ENCODE peak calls at places on chromosomes 7 and 10, in eight cellular contexts. M is spleen, F is Peyer's patch, W is tibial nerve, L is HCT116, O is heart left ventricle, Z is IMR-90, E is A549. R is an unnamed sample.
A peak's percentile ranks its signal among the peaks of the same experiment; 100 is the strongest.

GRCh38 chr10:24961582-24961981 is 9.2 kb upstream of the PRTFDC1 start:
- DNase-seq in M (no peak), F (no peak), W (no peak), L (no peak), O (no peak), Z (no peak), E (no peak), R (no peak)

GRCh38 chr7:50641442-50642405 is 76.5 kb upstream of the DDC start:
- DNase-seq in M (no peak), F (no peak), W (no peak), L (no peak), O (peak; percentile 72), Z (no peak), E (no peak), R (peak; percentile 83)

GRCh38 chr10:116170815-116171250 is 102.2 kb downstream of the GFRA1 start:
- DNase-seq in M (no peak), F (no peak), W (no peak), L (no peak), O (no peak), Z (peak; percentile 26), E (no peak), R (no peak)

GRCh38 chr7:44431091-44431608 is 59.3 kb downstream of the NUDCD3 start:
- DNase-seq in M (no peak), F (no peak), W (no peak), L (no peak), O (peak; percentile 34), Z (peak; percentile 28), E (peak; percentile 27), R (peak; percentile 35)

GRCh38 chr10:97312897-97313296 is 6.2 kb upstream of the FRAT1 start:
- DNase-seq in M (no peak), F (no peak), W (no peak), L (no peak), O (no peak), Z (no peak), E (no peak), R (no peak)

GRCh38 chr7:128103498-128104108 is 72.4 kb upstream of the LRRC4 start:
- DNase-seq in M (peak; percentile 93), F (peak; percentile 65), W (peak; percentile 32), L (no peak), O (peak; percentile 65), Z (no peak), E (no peak), R (peak; percentile 49)

GRCh38 chr7:94195201-94195600 is 191.0 kb upstream of the BET1 start:
- DNase-seq in M (no peak), F (no peak), W (no peak), L (no peak), O (no peak), Z (no peak), E (no peak), R (no peak)

GRCh38 chr10:50624866-50625491 is 1.2 kb upstream of the SGMS1 start:
- DNase-seq in M (no peak), F (peak; percentile 78), W (peak; percentile 48), L (peak; percentile 41), O (peak; percentile 89), Z (peak; percentile 64), E (peak; percentile 86), R (peak; percentile 71)

GRCh38 chr7:151884276-151885201 is 7.6 kb upstream of the PRKAG2 start:
- DNase-seq in M (no peak), F (no peak), W (no peak), L (no peak), O (no peak), Z (no peak), E (no peak), R (no peak)

GRCh38 chr7:71272509-71273214 is 140.7 kb downstream of the GALNT17 start:
- DNase-seq in M (no peak), F (no peak), W (no peak), L (no peak), O (peak; percentile 43), Z (no peak), E (no peak), R (no peak)

GRCh38 chr10:14019983-14020668 is 310.6 kb downstream of the FRMD4A start:
- DNase-seq in M (no peak), F (no peak), W (no peak), L (no peak), O (no peak), Z (no peak), E (no peak), R (no peak)

GRCh38 chr10:16779375-16779774 is 37.8 kb downstream of the RSU1 start:
- DNase-seq in M (no peak), F (no peak), W (no peak), L (no peak), O (no peak), Z (no peak), E (no peak), R (no peak)

GRCh38 chr7:45219801-45220200 is 62.2 kb downstream of the RAMP3 start:
- DNase-seq in M (peak; percentile 62), F (no peak), W (no peak), L (no peak), O (no peak), Z (no peak), E (no peak), R (no peak)

GRCh38 chr7:42606217-42606905 is 305.5 kb downstream of the C7orf25 start:
- DNase-seq in M (no peak), F (no peak), W (no peak), L (no peak), O (no peak), Z (no peak), E (no peak), R (no peak)

DNA sequence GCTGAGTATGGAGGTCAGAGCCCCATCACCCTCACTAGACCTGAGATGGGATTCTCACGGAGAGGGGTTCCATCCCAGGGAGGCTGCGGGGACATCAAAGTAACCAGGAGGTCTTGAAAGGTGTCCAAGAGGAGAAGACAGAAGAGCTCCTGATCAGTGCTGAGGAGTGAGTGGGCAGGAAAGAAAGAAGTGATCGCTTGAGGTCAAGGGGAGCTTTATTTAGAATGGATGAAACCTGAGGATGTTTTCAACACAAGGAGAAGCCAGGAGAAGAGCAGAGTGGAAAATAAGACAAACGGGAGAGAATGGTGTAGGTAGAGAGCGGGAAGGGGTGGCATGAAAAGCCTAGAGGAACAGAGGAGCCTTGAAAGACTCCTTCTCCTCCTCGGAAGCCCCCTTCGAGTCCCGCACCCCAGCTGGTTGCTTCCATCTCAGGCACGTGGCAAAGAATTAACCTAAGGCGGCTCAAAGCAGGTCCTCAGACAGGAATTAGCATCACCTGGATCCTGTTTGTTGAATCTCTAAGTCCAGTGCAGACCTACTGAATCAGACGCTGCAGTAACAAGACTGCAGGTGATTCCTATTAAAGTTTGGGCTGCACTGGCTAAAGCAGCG is 5.8 kb downstream of the SVIL start:
- DNase-seq in M (no peak), F (no peak), W (no peak), L (no peak), O (no peak), Z (no peak), E (no peak), R (no peak)
- H3K4me3 ChIP-seq in M (no peak overlapping the region), F (no peak overlapping the region), W (no peak overlapping the region), L (no peak overlapping the region), O (no peak overlapping the region), Z (no peak overlapping the region), E (no peak overlapping the region), R (no peak overlapping the region)

GRCh38 chr10:124999433-125000365 is 57.8 kb downstream of the ZRANB1 start:
- DNase-seq in M (peak; percentile 60), F (peak; percentile 15), W (no peak), L (no peak), O (peak; percentile 74), Z (peak; percentile 92), E (no peak), R (peak; percentile 55)
- TF ChIP-seq CTCF in M (no peak), F (no peak), W (no peak), L (no peak), O (no peak), Z (no peak), E (no peak), R (no peak)

GRCh38 chr10:74825371-74826141 is 844 bp upstream of the KAT6B start:
- DNase-seq in M (peak; percentile 96), F (no peak), W (peak; percentile 16), L (no peak), O (no peak), Z (no peak), E (no peak), R (peak; percentile 61)

GRCh38 chr10:74826142-74827044 is at the start of gene KAT6B:
- DNase-seq in M (peak; percentile 100), F (peak; percentile 100), W (peak; percentile 100), L (peak; percentile 100), O (peak; percentile 100), Z (peak; percentile 100), E (peak; percentile 100), R (peak; percentile 100)

GRCh38 chr10:74824184-74825032 is 2.0 kb upstream of the KAT6B start:
- DNase-seq in M (peak; percentile 85), F (peak; percentile 38), W (no peak), L (no peak), O (peak; percentile 29), Z (no peak), E (no peak), R (peak; percentile 23)

GRCh38 chr10:74823791-74824183 is 2.6 kb upstream of the KAT6B start:
- DNase-seq in M (no peak), F (no peak), W (no peak), L (no peak), O (no peak), Z (peak; percentile 23), E (no peak), R (no peak)

DNA sequence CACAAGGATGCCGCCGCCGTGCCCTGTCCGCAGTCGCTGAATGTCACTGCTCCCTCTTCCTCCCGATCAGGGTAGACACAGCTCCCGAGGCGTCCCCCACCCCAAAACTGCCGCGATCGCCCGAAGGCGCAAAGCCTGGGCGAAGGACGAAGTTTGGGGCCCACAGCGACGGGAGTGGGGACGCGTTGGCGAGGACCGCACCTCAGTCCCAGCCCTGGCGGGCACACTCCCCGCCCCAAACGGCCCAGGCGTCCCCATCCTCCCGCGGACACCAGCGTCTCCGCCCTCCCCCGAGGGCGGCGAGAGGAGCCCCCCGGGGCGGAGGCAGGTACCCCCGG is 1.4 kb upstream of the KAT6B start:
- DNase-seq in M (peak; percentile 93), F (no peak), W (no peak), L (no peak), O (peak; percentile 66), Z (no peak), E (no peak), R (peak; percentile 30)
- TF ChIP-seq POLR2A in M (no peak), F (no peak), W (no peak), L (no peak), O (no peak), Z (no peak), E (no peak), R (no peak)

GRCh38 chr10:70363292-70363691 is 19.1 kb downstream of the LRRC20 start:
- DNase-seq in M (peak; percentile 12), F (no peak), W (no peak), L (no peak), O (no peak), Z (no peak), E (no peak), R (no peak)

GRCh38 chr10:70362357-70362756 is 20.1 kb downstream of the LRRC20 start:
- DNase-seq in M (peak; percentile 38), F (no peak), W (no peak), L (no peak), O (no peak), Z (no peak), E (no peak), R (no peak)

GRCh38 chr10:70367195-70367796 is 15.1 kb downstream of the LRRC20 start:
- DNase-seq in M (no peak), F (no peak), W (no peak), L (no peak), O (no peak), Z (peak; percentile 94), E (peak; percentile 26), R (no peak)

GRCh38 chr10:70364772-70365091 is 17.7 kb downstream of the LRRC20 start:
- DNase-seq in M (no peak), F (no peak), W (no peak), L (no peak), O (no peak), Z (no peak), E (no peak), R (no peak)

GRCh38 chr10:70364001-70364771 is 18.2 kb downstream of the LRRC20 start:
- DNase-seq in M (peak; percentile 97), F (peak; percentile 82), W (peak; percentile 87), L (peak; percentile 67), O (peak; percentile 93), Z (peak; percentile 99), E (peak; percentile 88), R (peak; percentile 93)
- H3K4me3 ChIP-seq in M (no peak overlapping the region), F (no peak overlapping the region), W (no peak overlapping the region), L (no peak overlapping the region), O (no peak overlapping the region), Z (no peak overlapping the region), E (no peak overlapping the region), R (no peak overlapping the region)